ENCODE peak calls at places on chromosomes 2 and 18, in eight cellular contexts. W is HepG2, U is A549, G is ovary, S is K562, X is tibial nerve, N is GM12878, B is suprapubic skin. J is an unnamed sample.

GRCh38 chr2:182980115-182980514 is 58.1 kb downstream of the NCKAP1 start:
- DNase-seq in W (peak), U (peak), G (no peak), S (peak), X (no peak), N (no peak), B (no peak), J (no peak)

GRCh38 chr2:241031436-241032165 is 33.2 kb downstream of the SNED1 start:
- DNase-seq in W (no peak), U (no peak), G (peak), S (no peak), X (no peak), N (no peak), B (no peak), J (no peak)

GRCh38 chr2:196239622-196240587 is 68.5 kb upstream of the STK17B start:
- DNase-seq in W (no peak), U (no peak), G (no peak), S (peak), X (no peak), N (peak), B (peak), J (peak)

GRCh38 chr18:59988098-59988706 is 88.4 kb downstream of the PMAIP1 start:
- DNase-seq in W (peak), U (peak), G (peak), S (peak), X (no peak), N (no peak), B (no peak), J (peak)

GRCh38 chr2:205198130-205198505 is 484.2 kb upstream of the NRP2 start:
- DNase-seq in W (no peak), U (no peak), G (no peak), S (no peak), X (no peak), N (no peak), B (no peak), J (no peak)

GRCh38 chr18:63082661-63083531 is 236.7 kb downstream of the BCL2 start:
- DNase-seq in W (no peak), U (no peak), G (no peak), S (no peak), X (no peak), N (no peak), B (peak), J (no peak)

GRCh38 chr2:119704670-119705120 is 25.7 kb downstream of the TMEM177 start:
- DNase-seq in W (no peak), U (no peak), G (no peak), S (no peak), X (no peak), N (peak), B (no peak), J (no peak)

GRCh38 chr2:186868344-186868743 is 19.4 kb upstream of the ZSWIM2 start:
- DNase-seq in W (no peak), U (no peak), G (no peak), S (no peak), X (no peak), N (no peak), B (no peak), J (no peak)

GRCh38 chr2:217942731-217943335 is 60.0 kb downstream of the TNS1 start:
- DNase-seq in W (peak), U (no peak), G (peak), S (no peak), X (no peak), N (no peak), B (no peak), J (no peak)

GRCh38 chr18:42289526-42289925 is 334.5 kb downstream of the PIK3C3 start:
- DNase-seq in W (no peak), U (no peak), G (no peak), S (no peak), X (no peak), N (no peak), B (no peak), J (no peak)

GRCh38 chr18:56112013-56112749 is 524.2 kb upstream of the TCF4 start:
- DNase-seq in W (no peak), U (no peak), G (no peak), S (no peak), X (no peak), N (peak), B (no peak), J (no peak)

GRCh38 chr2:170503563-170503962 is 211.6 kb upstream of the SP5 start:
- DNase-seq in W (no peak), U (no peak), G (no peak), S (no peak), X (no peak), N (no peak), B (no peak), J (no peak)

GRCh38 chr2:170502400-170503135 is 212.6 kb upstream of the SP5 start:
- DNase-seq in W (no peak), U (no peak), G (no peak), S (no peak), X (no peak), N (no peak), B (no peak), J (no peak)

GRCh38 chr2:170505631-170506270 is 209.4 kb upstream of the SP5 start:
- DNase-seq in W (no peak), U (no peak), G (peak), S (no peak), X (peak), N (no peak), B (peak), J (no peak)

GRCh38 chr2:170503971-170504819 is 210.9 kb upstream of the SP5 start:
- DNase-seq in W (no peak), U (no peak), G (no peak), S (no peak), X (no peak), N (no peak), B (no peak), J (no peak)

GRCh38 chr2:170504820-170505145 is 210.4 kb upstream of the SP5 start:
- DNase-seq in W (peak), U (no peak), G (no peak), S (no peak), X (no peak), N (no peak), B (no peak), J (no peak)
- TF ChIP-seq EP300 in W (no peak), U (no peak), G (no peak), S (no peak), X (no peak), N (no peak), B (no peak), J (no peak)

GRCh38 chr2:171320208-171320621 is 113.6 kb downstream of the METTL8 start:
- DNase-seq in W (no peak), U (no peak), G (no peak), S (no peak), X (no peak), N (peak), B (no peak), J (no peak)
- H3K27ac ChIP-seq in W (no peak), U (no peak), G (no peak), S (no peak), X (no peak), N (peak), B (no peak), J (no peak)

GRCh38 chr2:62202019-62202722 is 6.3 kb downstream of the B3GNT2 start:
- DNase-seq in W (no peak), U (no peak), G (no peak), S (peak), X (no peak), N (no peak), B (no peak), J (no peak)
- TF ChIP-seq POLR2A in W (no peak), U (no peak), G (no peak), S (no peak), X (no peak), N (peak), B (no peak), J (no peak)

GRCh38 chr2:27833931-27834330 is 56.3 kb downstream of the RBKS start:
- DNase-seq in W (no peak), U (no peak), G (no peak), S (no peak), X (no peak), N (no peak), B (no peak), J (no peak)
- TF ChIP-seq EP300 in W (no peak), U (no peak), G (no peak), S (no peak), X (no peak), N (no peak), B (no peak), J (no peak)

GRCh38 chr2:34070196-34070595 is 471.1 kb upstream of the FAM98A start:
- DNase-seq in W (no peak), U (no peak), G (no peak), S (no peak), X (no peak), N (no peak), B (no peak), J (no peak)
- H3K27ac ChIP-seq in W (no peak), U (no peak), G (no peak), S (no peak), X (no peak), N (no peak), B (no peak), J (no peak)

GRCh38 chr2:74504591-74504990 is 2.9 kb downstream of the PCGF1 start:
- DNase-seq in W (no peak), U (no peak), G (peak), S (no peak), X (no peak), N (no peak), B (no peak), J (no peak)

GRCh38 chr2:74507926-74508520 is 528 bp upstream of the PCGF1 start:
- DNase-seq in W (no peak), U (no peak), G (peak), S (peak), X (no peak), N (no peak), B (peak), J (no peak)

GRCh38 chr2:74510272-74510671 is 2.8 kb upstream of the PCGF1 start:
- DNase-seq in W (no peak), U (no peak), G (no peak), S (no peak), X (no peak), N (no peak), B (no peak), J (no peak)

GRCh38 chr2:74505448-74506246 is 1.8 kb downstream of the PCGF1 start:
- DNase-seq in W (no peak), U (no peak), G (peak), S (no peak), X (no peak), N (no peak), B (no peak), J (no peak)

GRCh38 chr2:74507145-74507925 is at the start of gene PCGF1:
- DNase-seq in W (peak), U (peak), G (peak), S (peak), X (peak), N (peak), B (peak), J (peak)
- TF ChIP-seq POLR2A in W (no peak), U (peak), G (peak), S (peak), X (no peak), N (peak), B (no peak), J (no peak)

DNA sequence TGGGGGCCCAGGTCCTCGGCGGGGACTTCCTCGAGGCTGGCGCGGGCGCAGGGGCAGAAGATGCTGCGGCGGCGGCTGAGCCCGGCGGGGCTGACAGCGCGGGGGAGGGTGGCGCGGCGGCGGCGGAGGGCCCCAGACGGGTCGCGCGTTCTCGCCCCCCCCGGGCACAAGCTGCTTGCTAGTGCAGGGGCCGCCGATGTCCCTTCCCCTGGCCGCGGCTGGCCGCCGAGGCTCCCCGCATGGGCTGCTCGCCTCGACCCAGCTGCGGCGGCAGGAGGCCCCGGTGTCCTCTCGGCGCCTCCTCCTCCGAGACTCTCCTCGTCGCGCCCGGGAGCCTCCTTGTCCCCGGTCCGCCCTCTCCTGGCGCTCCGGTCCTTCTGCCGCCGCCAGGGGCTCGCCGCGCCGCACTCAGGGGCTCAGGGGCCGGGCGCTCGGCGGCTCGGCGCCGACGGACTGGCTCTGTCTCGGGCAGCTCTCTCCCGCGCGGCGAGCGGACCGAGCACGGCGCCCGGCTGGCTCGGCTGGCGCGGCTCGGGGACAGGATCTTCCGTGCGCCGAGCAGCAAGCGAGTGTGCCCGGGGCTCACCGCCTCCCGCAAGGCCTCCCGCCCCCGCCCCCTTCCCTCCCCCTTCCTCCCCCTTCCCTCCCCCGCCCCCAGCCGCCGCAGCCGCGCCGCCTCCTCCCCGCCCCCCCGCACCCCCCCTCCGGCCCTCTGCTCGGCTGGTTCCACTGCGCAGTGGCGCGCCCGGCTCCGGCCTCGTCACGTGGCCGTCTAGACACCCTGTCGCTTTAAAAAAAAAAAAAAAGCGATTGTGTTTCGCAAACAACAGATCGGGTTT is 902 bp upstream of the SMAD7 start:
- DNase-seq in W (peak), U (no peak), G (peak), S (peak), X (peak), N (no peak), B (no peak), J (peak)
- TF ChIP-seq EP300 in W (peak), U (no peak), G (no peak), S (no peak), X (no peak), N (no peak), B (no peak), J (no peak)

GRCh38 chr18:12742453-12742852 is 39.6 kb downstream of the PSMG2 start:
- DNase-seq in W (no peak), U (peak), G (no peak), S (no peak), X (no peak), N (no peak), B (no peak), J (no peak)
- H3K27ac ChIP-seq in W (no peak), U (peak), G (no peak), S (no peak), X (no peak), N (no peak), B (no peak), J (no peak)

GRCh38 chr2:118112771-118113334 is 24.6 kb downstream of the INSIG2 start:
- DNase-seq in W (peak), U (peak), G (no peak), S (no peak), X (no peak), N (no peak), B (no peak), J (no peak)
- TF ChIP-seq POLR2A in W (peak), U (no peak), G (no peak), S (no peak), X (no peak), N (no peak), B (no peak), J (no peak)

DNA sequence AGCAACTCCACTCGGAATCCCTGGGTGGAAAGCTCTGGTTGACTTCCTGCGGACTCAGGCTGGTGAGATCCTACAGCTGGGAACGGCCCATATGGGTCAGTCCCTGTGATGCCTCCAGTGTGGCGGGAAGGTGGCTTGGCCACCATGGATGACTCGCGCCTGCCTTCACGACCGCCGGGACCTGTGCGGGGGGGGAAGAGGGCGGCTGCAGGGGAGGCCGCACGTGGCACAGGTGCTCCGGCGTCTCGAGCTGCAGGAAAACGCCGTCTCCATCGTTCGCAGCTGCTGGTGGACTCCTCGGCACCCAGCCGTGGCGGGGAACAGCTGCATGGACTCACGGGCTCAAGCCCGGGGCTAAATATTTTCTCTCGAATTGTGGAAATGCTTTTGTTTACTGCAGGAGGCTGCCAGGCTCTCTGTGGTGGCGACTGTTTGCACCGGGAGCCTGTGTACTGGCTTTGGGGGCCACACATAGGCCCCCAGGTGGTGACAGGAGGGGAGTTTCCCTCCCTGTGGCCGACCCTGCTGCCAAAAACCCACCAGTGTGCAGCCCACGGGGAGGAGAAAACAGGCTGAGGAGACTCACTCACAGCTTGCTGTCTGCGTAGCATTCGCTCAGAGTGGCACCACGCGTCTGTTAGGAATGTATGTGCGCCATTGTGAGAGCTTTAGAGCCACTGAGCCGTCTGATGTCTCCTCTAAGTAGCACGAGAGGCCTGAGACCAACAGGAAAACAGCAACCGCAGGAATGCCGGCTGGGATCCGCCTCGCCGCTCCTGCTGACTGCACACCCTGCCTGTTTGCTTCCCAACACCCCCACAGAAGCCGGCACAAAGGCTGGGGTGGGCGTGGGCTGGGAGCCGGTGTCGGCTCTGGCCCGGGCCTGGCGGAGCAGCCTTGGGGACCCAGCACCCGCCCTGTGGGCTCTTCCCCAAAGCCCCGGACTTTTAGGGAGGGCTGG is 89.2 kb downstream of the NFATC1 start:
- DNase-seq in W (peak), U (no peak), G (peak), S (no peak), X (no peak), N (no peak), B (peak), J (no peak)
- TF ChIP-seq EP300 in W (no peak), U (no peak), G (no peak), S (no peak), X (no peak), N (no peak), B (no peak), J (no peak)

J was measured in stomach.